ENCODE peak calls at places on chromosomes 12 and 14, in five cellular contexts. One of them, this sample, is unnamed.

GRCh38 chr12:93419388-93420034 is 22.2 kb downstream of the UBE2N start:
- DNase-seq in iris pigment epithelial cell: peak
- DNase-seq in HCT116: no peak
- DNase-seq in ELF-1: no peak
- DNase-seq in NCI-H1105: peak
- DNase-seq in this sample: peak

GRCh38 chr12:114369088-114369487 is 36.9 kb downstream of the TBX5 start:
- DNase-seq in HCT116: no peak
- DNase-seq in ELF-1: no peak
- DNase-seq in NCI-H1105: no peak
- DNase-seq in iris pigment epithelial cell: no peak
- DNase-seq in this sample: no peak

GRCh38 chr12:103933237-103933636 is 3.0 kb downstream of the HSP90B1 start:
- DNase-seq in HCT116: no peak
- DNase-seq in ELF-1: peak
- DNase-seq in iris pigment epithelial cell: no peak
- DNase-seq in NCI-H1105: no peak
- DNase-seq in this sample: no peak

GRCh38 chr12:1488908-1489381 is 105.4 kb downstream of the FBXL14 start:
- DNase-seq in HCT116: no peak
- DNase-seq in ELF-1: peak
- DNase-seq in NCI-H1105: no peak
- DNase-seq in iris pigment epithelial cell: peak
- DNase-seq in this sample: peak

GRCh38 chr14:104321151-104322130 is 183.1 kb downstream of the KIF26A start:
- DNase-seq in NCI-H1105: no peak
- DNase-seq in iris pigment epithelial cell: no peak
- DNase-seq in HCT116: no peak
- DNase-seq in ELF-1: no peak
- DNase-seq in this sample: no peak

GRCh38 chr12:63068857-63069442 is 82.1 kb downstream of the AVPR1A start:
- DNase-seq in ELF-1: peak
- DNase-seq in iris pigment epithelial cell: peak
- DNase-seq in NCI-H1105: peak
- DNase-seq in HCT116: peak
- DNase-seq in this sample: peak

GRCh38 chr14:105529506-105530445 is 3.4 kb downstream of the TMEM121 start:
- DNase-seq in HCT116: no peak
- DNase-seq in NCI-H1105: no peak
- DNase-seq in iris pigment epithelial cell: no peak
- DNase-seq in ELF-1: peak
- DNase-seq in this sample: no peak

GRCh38 chr12:123139926-123140674 is 10.8 kb downstream of the PITPNM2 start:
- DNase-seq in HCT116: no peak
- DNase-seq in ELF-1: peak
- DNase-seq in iris pigment epithelial cell: peak
- DNase-seq in NCI-H1105: no peak
- DNase-seq in this sample: peak

GRCh38 chr12:121232163-121232562 is 22.2 kb downstream of the P2RX4 start:
- DNase-seq in NCI-H1105: no peak
- DNase-seq in iris pigment epithelial cell: no peak
- DNase-seq in ELF-1: no peak
- DNase-seq in HCT116: no peak
- DNase-seq in this sample: no peak

This sample was measured in amniotic epithelial cell.